ENCODE peak calls at places on chromosomes 2 and 18, in four cellular contexts. P is mesothelial cell of epicardium, B is A549, W is ureter. D is an unnamed sample.

GRCh38 chr2:188721231-188721630 is 252.9 kb upstream of the COL3A1 start:
- DNase-seq in P (no peak), B (no peak), W (no peak), D (no peak)

GRCh38 chr2:31020713-31021112 is 117.5 kb downstream of the GALNT14 start:
- DNase-seq in P (no peak), B (no peak), W (no peak), D (no peak)

GRCh38 chr18:22552899-22553460 is 135.3 kb upstream of the CTAGE1 start:
- DNase-seq in P (no peak), B (no peak), W (no peak), D (no peak)

GRCh38 chr2:178804791-178805190 is 2.4 kb downstream of the TTN start:
- DNase-seq in P (no peak), B (peak; percentile 30), W (no peak), D (no peak)

GRCh38 chr2:172434821-172435607 is 7.6 kb downstream of the ITGA6 start:
- DNase-seq in P (no peak), B (no peak), W (no peak), D (no peak)

GRCh38 chr2:139354518-139354917 is 574.3 kb upstream of the NXPH2 start:
- DNase-seq in P (no peak), B (no peak), W (no peak), D (no peak)

GRCh38 chr2:165390875-165391274 is 78.6 kb upstream of the CSRNP3 start:
- DNase-seq in P (no peak), B (no peak), W (no peak), D (no peak)

GRCh38 chr18:2513616-2514015 is 57.7 kb downstream of the METTL4 start:
- DNase-seq in P (no peak), B (no peak), W (no peak), D (no peak)

GRCh38 chr2:96317584-96317997 is 7.5 kb upstream of the ITPRIPL1 start:
- DNase-seq in P (no peak), B (no peak), W (no peak), D (no peak)

GRCh38 chr2:228917195-228917594 is 353.9 kb downstream of the PID1 start:
- DNase-seq in P (no peak), B (no peak), W (no peak), D (no peak)

GRCh38 chr2:85405076-85405402 is 5.1 kb downstream of the CAPG start:
- DNase-seq in P (no peak), B (no peak), W (no peak), D (no peak)

GRCh38 chr2:129142465-129142864 is 823.8 kb upstream of the HS6ST1 start:
- DNase-seq in P (no peak), B (no peak), W (no peak), D (no peak)

GRCh38 chr2:156708051-156708450 is 271.9 kb downstream of the GPD2 start:
- DNase-seq in P (no peak), B (no peak), W (no peak), D (no peak)

GRCh38 chr18:80232710-80233109 is 14.6 kb downstream of the PARD6G start:
- DNase-seq in P (no peak), B (no peak), W (no peak), D (no peak)

GRCh38 chr18:68494802-68495560 is 219.9 kb downstream of the TMX3 start:
- DNase-seq in P (no peak), B (no peak), W (no peak), D (no peak)

GRCh38 chr2:29526587-29527586 is 394.5 kb downstream of the ALK start:
- DNase-seq in P (no peak), B (no peak), W (no peak), D (no peak)

GRCh38 chr2:46198931-46199330 is 98.3 kb upstream of the EPAS1 start:
- DNase-seq in P (no peak), B (no peak), W (no peak), D (no peak)

GRCh38 chr2:88690591-88691338 is 708 bp upstream of the RPIA start:
- DNase-seq in P (no peak), B (peak; percentile 49), W (peak; percentile 62), D (peak; percentile 58)

GRCh38 chr18:36127866-36128845 is 984 bp downstream of the SLC39A6 start:
- DNase-seq in P (no peak), B (no peak), W (no peak), D (no peak)

GRCh38 chr2:78024991-78025390 is 502.8 kb upstream of the LRRTM4 start:
- DNase-seq in P (no peak), B (no peak), W (no peak), D (no peak)

GRCh38 chr2:154692927-154693326 is 5.6 kb upstream of the KCNJ3 start:
- DNase-seq in P (no peak), B (no peak), W (no peak), D (no peak)

GRCh38 chr2:239903210-239903609 is 121.9 kb downstream of the NDUFA10 start:
- DNase-seq in P (no peak), B (no peak), W (no peak), D (no peak)

GRCh38 chr18:7562491-7562890 is 4.6 kb upstream of the PTPRM start:
- DNase-seq in P (no peak), B (no peak), W (no peak), D (no peak)

GRCh38 chr2:226378733-226379132 is 420.9 kb downstream of the IRS1 start:
- DNase-seq in P (no peak), B (no peak), W (no peak), D (no peak)

GRCh38 chr18:25097119-25098114 is 254.5 kb downstream of the ZNF521 start:
- DNase-seq in P (no peak), B (no peak), W (no peak), D (no peak)

GRCh38 chr2:172404824-172405223 is 22.6 kb upstream of the ITGA6 start:
- DNase-seq in P (no peak), B (no peak), W (no peak), D (no peak)

GRCh38 chr2:223735035-223735640 is 102.2 kb downstream of the AP1S3 start:
- DNase-seq in P (no peak), B (no peak), W (no peak), D (no peak)

GRCh38 chr2:150191349-150191748 is 296.1 kb downstream of the RND3 start:
- DNase-seq in P (no peak), B (no peak), W (no peak), D (no peak)

GRCh38 chr2:52881606-52882005 is 886.0 kb upstream of the CHAC2 start:
- DNase-seq in P (no peak), B (peak; percentile 6), W (no peak), D (no peak)

GRCh38 chr18:34740101-34740500 is 30.0 kb downstream of the DTNA start:
- DNase-seq in P (no peak), B (no peak), W (no peak), D (no peak)

D was measured in left lung.